ENCODE peak calls at places on chromosome 2, in seven cellular contexts. H is A549, Y is upper lobe of right lung, W is colonic mucosa, B is MM.1S, S is right cardiac atrium, U is IMR-90. V is an unnamed sample.

GRCh38 chr2:205700331-205701132 is 18.2 kb downstream of the NRP2 start:
- DNase-seq in W (no peak), H (peak; percentile 93), Y (no peak), B (no peak), U (peak; percentile 90), S (no peak), V (no peak)

GRCh38 chr2:85707304-85707703 is 13.1 kb downstream of the GNLY start:
- DNase-seq in U (peak; percentile 94), W (peak; percentile 80), Y (no peak), H (peak; percentile 96), B (peak; percentile 89), S (no peak), V (peak; percentile 71)

GRCh38 chr2:186687774-186688173 is 6.1 kb upstream of the FAM171B start:
- DNase-seq in U (peak; percentile 90), B (no peak), H (no peak), Y (no peak), S (no peak), W (no peak), V (no peak)

GRCh38 chr2:240477916-240478315 is 42.5 kb downstream of the GPC1 start:
- DNase-seq in H (no peak), Y (no peak), S (peak; percentile 7), U (no peak), B (no peak), W (no peak), V (no peak)

GRCh38 chr2:200765139-200765951 is 46.4 kb upstream of the BZW1 start:
- DNase-seq in S (no peak), H (peak; percentile 90), B (no peak), W (peak; percentile 24), Y (no peak), U (peak; percentile 98), V (no peak)

GRCh38 chr2:120597595-120598193 is 138.0 kb upstream of the GLI2 start:
- DNase-seq in Y (peak; percentile 49), B (no peak), W (no peak), S (peak; percentile 37), U (no peak), H (no peak), V (no peak)

GRCh38 chr2:16774980-16775963 is 109.6 kb upstream of the CYRIA start:
- DNase-seq in W (no peak), Y (no peak), B (no peak), S (no peak), H (peak; percentile 30), U (no peak), V (no peak)

GRCh38 chr2:210502997-210503621 is 26.6 kb upstream of the LANCL1 start:
- DNase-seq in B (peak; percentile 27), U (peak; percentile 49), W (peak; percentile 61), S (no peak), H (peak; percentile 64), Y (no peak), V (no peak)

GRCh38 chr2:208146006-208146405 is at the start of gene CRYGB:
- DNase-seq in B (no peak), S (no peak), Y (no peak), H (no peak), U (no peak), W (no peak), V (no peak)

GRCh38 chr2:239288951-239289481 is 111.8 kb downstream of the HDAC4 start:
- DNase-seq in W (no peak), Y (peak; percentile 26), H (no peak), S (peak; percentile 45), B (peak; percentile 77), U (no peak), V (no peak)

GRCh38 chr2:241235396-241235795 is 46.9 kb downstream of the ANO7 start:
- DNase-seq in S (no peak), W (no peak), U (no peak), B (no peak), H (no peak), Y (no peak), V (no peak)

GRCh38 chr2:233081731-233082221 is 21.6 kb downstream of the INPP5D start:
- DNase-seq in U (no peak), S (no peak), W (no peak), H (no peak), Y (peak; percentile 56), B (no peak), V (no peak)

GRCh38 chr2:233079953-233080835 is 20.1 kb downstream of the INPP5D start:
- DNase-seq in Y (peak; percentile 22), W (no peak), U (no peak), S (no peak), H (no peak), B (no peak), V (no peak)

GRCh38 chr2:233080836-233081229 is 20.7 kb downstream of the INPP5D start:
- DNase-seq in Y (peak; percentile 53), U (no peak), H (no peak), S (no peak), B (no peak), W (no peak), V (no peak)

GRCh38 chr2:233082222-233082933 is 22.2 kb downstream of the INPP5D start:
- DNase-seq in S (no peak), B (peak; percentile 25), Y (peak; percentile 15), H (no peak), U (no peak), W (no peak), V (no peak)

GRCh38 chr2:233081232-233081730 is 21.1 kb downstream of the INPP5D start:
- DNase-seq in Y (peak; percentile 48), W (no peak), B (no peak), H (no peak), U (no peak), S (no peak), V (no peak)
- H3K4me1 ChIP-seq in Y (peaks cover 49% of the 10 kb centered on the region), W (no peaks in the 10 kb centered on the region), B (peaks cover 40% of the 10 kb centered on the region), H (no peaks in the 10 kb centered on the region), U (no peaks in the 10 kb centered on the region), S (peaks cover 9% of the 10 kb centered on the region), V (no peaks in the 10 kb centered on the region)

DNA sequence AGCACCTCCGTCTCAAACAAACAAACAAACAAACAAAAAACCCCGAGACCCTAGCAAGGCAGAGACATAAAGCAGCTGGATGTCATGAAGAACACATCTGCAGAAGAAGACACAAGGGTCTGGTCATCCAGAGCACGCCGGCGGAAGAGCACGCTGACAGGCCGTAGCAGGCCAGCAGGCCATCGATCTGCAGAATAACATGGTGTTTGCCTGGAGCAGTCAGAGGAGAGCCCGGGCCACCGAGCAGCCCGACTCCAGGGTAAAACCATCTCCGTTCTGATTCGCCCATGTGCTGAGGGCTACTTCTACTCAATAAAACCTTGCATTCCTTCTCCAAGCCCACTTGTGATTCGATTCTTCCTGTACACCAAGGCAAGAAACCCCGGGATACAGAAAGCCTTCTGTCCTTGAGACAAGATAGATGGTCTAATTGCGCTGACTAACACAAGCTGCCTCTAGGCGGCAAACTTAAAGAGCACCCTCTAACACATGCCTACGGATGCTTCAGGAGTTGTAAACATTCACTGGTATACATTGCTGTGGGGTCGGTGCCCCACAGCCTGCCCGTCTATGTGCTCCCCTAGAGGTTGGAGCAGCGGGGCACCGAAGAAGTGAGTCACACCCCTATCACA is 549.8 kb upstream of the NRXN1 start:
- DNase-seq in W (no peak), B (no peak), Y (no peak), U (no peak), H (peak; percentile 1), S (no peak), V (no peak)
- H3K27ac ChIP-seq in W (no peak overlapping the region), B (no peak overlapping the region), Y (no peak overlapping the region), U (no peak overlapping the region), H (no peak overlapping the region), S (no peak overlapping the region), V (no peak overlapping the region)

GRCh38 chr2:9271691-9272090 is 65.1 kb downstream of the ASAP2 start:
- DNase-seq in S (no peak), U (no peak), H (no peak), B (no peak), Y (no peak), W (no peak), V (no peak)

GRCh38 chr2:9268310-9269081 is 61.9 kb downstream of the ASAP2 start:
- DNase-seq in B (no peak), W (no peak), H (no peak), S (no peak), Y (no peak), U (no peak), V (no peak)

GRCh38 chr2:9266711-9267110 is 60.1 kb downstream of the ASAP2 start:
- DNase-seq in B (no peak), W (no peak), U (no peak), S (no peak), H (no peak), Y (no peak), V (no peak)

GRCh38 chr2:9269295-9269694 is 62.7 kb downstream of the ASAP2 start:
- DNase-seq in W (no peak), U (no peak), H (no peak), Y (no peak), B (no peak), S (no peak), V (no peak)

DNA sequence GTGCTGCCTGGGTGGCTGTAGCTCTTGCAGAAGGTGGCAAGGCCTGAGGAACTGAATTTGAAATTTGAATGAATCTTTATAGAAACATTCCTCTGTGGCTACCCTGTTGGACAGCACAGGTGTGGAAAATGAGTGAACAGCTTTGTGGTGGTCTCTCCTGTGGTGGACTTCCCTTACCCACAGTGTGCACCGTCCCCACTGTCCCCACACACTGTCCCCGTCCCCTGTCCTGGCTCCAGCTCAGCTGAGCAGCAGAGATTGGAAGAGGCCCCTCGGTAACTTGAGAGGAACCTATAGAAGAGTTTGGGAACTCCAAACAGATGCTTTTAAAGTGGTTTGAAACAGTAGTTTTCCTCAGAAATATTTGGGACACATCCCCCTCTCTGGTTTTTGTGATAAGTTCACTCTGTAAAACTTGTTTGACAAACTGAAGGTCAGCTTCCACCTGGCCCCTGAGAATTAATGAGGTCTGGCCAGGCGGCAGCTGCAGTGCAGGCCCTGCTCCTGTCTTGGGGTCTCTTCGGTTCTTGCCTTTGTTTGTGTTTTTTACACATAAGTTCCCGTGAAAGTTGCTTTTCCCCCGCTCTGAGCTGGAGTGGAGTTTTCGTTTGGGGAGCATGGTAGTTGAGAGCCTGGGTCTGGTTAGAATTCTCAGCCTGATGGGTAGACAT is 63.2 kb downstream of the ASAP2 start:
- DNase-seq in S (no peak), H (no peak), U (no peak), Y (no peak), B (no peak), W (no peak), V (no peak)
- H3K4me3 ChIP-seq in S (no peak overlapping the region), H (no peak overlapping the region), U (no peak overlapping the region), Y (no peak overlapping the region), B (no peak overlapping the region), W (no peak overlapping the region), V (no peak overlapping the region)

DNA sequence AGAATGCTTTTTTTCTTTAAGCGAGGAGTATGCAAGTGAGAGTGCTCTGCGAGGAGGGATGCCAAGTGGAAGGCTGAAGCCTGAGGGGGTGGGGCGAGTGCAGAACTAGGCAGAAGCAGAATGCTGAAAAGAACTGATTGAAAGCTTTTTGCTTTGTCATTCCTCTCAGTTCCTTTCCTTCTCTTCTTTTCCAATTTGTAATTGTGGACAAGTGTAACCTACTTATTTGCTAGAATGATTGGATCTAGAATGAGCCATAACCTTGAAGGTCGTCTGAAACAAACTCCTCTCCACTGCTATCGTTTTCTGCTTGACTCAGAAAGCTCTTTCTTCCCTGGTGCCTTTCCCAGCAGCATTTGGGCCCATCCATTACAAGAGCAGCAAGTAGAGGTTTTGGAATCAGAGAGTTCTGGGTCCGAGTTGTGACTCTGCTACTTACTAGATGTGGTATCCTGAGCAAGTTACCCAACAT is 115.3 kb downstream of the METTL8 start:
- DNase-seq in W (no peak), S (peak; percentile 48), H (no peak), B (no peak), U (peak; percentile 28), Y (no peak), V (no peak)
- H3K4me1 ChIP-seq in W (no peaks in the 10 kb centered on the region), S (peaks cover 2% of the 10 kb centered on the region), H (no peaks in the 10 kb centered on the region), B (peaks cover 37% of the 10 kb centered on the region), U (peaks cover 8% of the 10 kb centered on the region), Y (no peaks in the 10 kb centered on the region), V (peaks cover 5% of the 10 kb centered on the region)

GRCh38 chr2:26534865-26535662 is 57.1 kb upstream of the OTOF start:
- DNase-seq in H (no peak), B (no peak), Y (peak; percentile 48), W (no peak), S (no peak), U (no peak), V (no peak)
- H3K27ac ChIP-seq in H (no peak overlapping the region), B (no peak overlapping the region), Y (no peak overlapping the region), W (no peak overlapping the region), S (no peak overlapping the region), U (no peak overlapping the region), V (no peak overlapping the region)

V was measured in iPS DF 6.9.